ENCODE peak calls at places on chromosomes 13 and 19, in four cellular contexts. K, W, L and F are unnamed samples.

GRCh38 chr19:14411161-14411560 is 8.0 kb downstream of the DDX39A start:
- DNase-seq in K (no peak), W (no peak), L (no peak), F (no peak)

GRCh38 chr19:17468302-17469091 is 1.8 kb upstream of the SLC27A1 start:
- DNase-seq in K (no peak), W (no peak), L (no peak), F (no peak)

GRCh38 chr13:108917581-108917980 is 288.2 kb downstream of the MYO16 start:
- DNase-seq in K (no peak), W (peak; percentile 71), L (no peak), F (no peak)

GRCh38 chr19:5063873-5064645 is 95.1 kb downstream of the KDM4B start:
- DNase-seq in K (no peak), W (no peak), L (no peak), F (no peak)

GRCh38 chr13:71871844-71872243 is 4.8 kb upstream of the DACH1 start:
- DNase-seq in K (no peak), W (no peak), L (no peak), F (no peak)

GRCh38 chr13:40113644-40114304 is 458.3 kb downstream of the COG6 start:
- DNase-seq in K (no peak), W (peak; percentile 58), L (no peak), F (peak; percentile 97)

GRCh38 chr19:42594617-42595489 is at the start of gene CEACAM8:
- DNase-seq in K (no peak), W (no peak), L (no peak), F (no peak)

GRCh38 chr19:36436531-36436930 is 18.1 kb upstream of the ZFP82 start:
- DNase-seq in K (no peak), W (peak; percentile 25), L (no peak), F (no peak)

GRCh38 chr13:55219538-55219937 is 1921.2 kb upstream of the PRR20A start:
- DNase-seq in K (no peak), W (no peak), L (no peak), F (no peak)

GRCh38 chr13:40812102-40812501 is 22.7 kb downstream of the SLC25A15 start:
- DNase-seq in K (no peak), W (no peak), L (no peak), F (no peak)

GRCh38 chr19:33444993-33445751 is 71.7 kb downstream of the CEBPG start:
- DNase-seq in K (no peak), W (no peak), L (no peak), F (no peak)

GRCh38 chr13:97849305-97849704 is 104.2 kb upstream of the IPO5 start:
- DNase-seq in K (no peak), W (peak; percentile 37), L (peak; percentile 48), F (peak; percentile 37)

GRCh38 chr19:42693760-42694350 is 46.4 kb downstream of the PSG3 start:
- DNase-seq in K (no peak), W (peak; percentile 68), L (peak; percentile 42), F (peak; percentile 50)

GRCh38 chr19:48856921-48857320 is 11.5 kb downstream of the PLEKHA4 start:
- DNase-seq in K (no peak), W (peak; percentile 67), L (no peak), F (no peak)

GRCh38 chr13:30881191-30881651 is 24.9 kb upstream of the MEDAG start:
- DNase-seq in K (no peak), W (no peak), L (no peak), F (no peak)

GRCh38 chr13:110894086-110894485 is 20.8 kb downstream of the ANKRD10 start:
- DNase-seq in K (no peak), W (no peak), L (no peak), F (no peak)